ENCODE peak calls at places on chromosomes 4 and X, in six cellular contexts. T, B, P, U, C and M are unnamed samples.

GRCh38 chrX:138946941-138947340 is 235.4 kb upstream of the FGF13 start:
- DNase-seq in P (no peak), T (no peak), B (no peak), C (no peak), U (peak), M (no peak)

GRCh38 chr4:30996841-30997240 is 276.7 kb downstream of the PCDH7 start:
- DNase-seq in B (no peak), U (no peak), C (no peak), T (no peak), P (no peak), M (no peak)

GRCh38 chr4:142379277-142380051 is 466.6 kb downstream of the INPP4B start:
- DNase-seq in T (no peak), P (peak), B (peak), C (no peak), U (peak), M (no peak)

GRCh38 chr4:23888421-23889319 is 1.2 kb downstream of the PPARGC1A start:
- DNase-seq in C (no peak), T (no peak), U (peak), B (no peak), P (peak), M (no peak)

GRCh38 chr4:18322111-18322510 is 300.6 kb upstream of the LCORL start:
- DNase-seq in C (no peak), U (no peak), T (no peak), B (no peak), P (no peak), M (no peak)

GRCh38 chr4:9820343-9820742 is 38.9 kb downstream of the DRD5 start:
- DNase-seq in C (no peak), B (no peak), P (no peak), T (no peak), U (no peak), M (no peak)

GRCh38 chr4:71130827-71131603 is 137.6 kb downstream of the DCK start:
- DNase-seq in B (peak), C (no peak), P (peak), U (peak), T (no peak), M (no peak)

GRCh38 chr4:90580271-90580825 is 453.2 kb downstream of the CCSER1 start:
- DNase-seq in T (no peak), C (no peak), P (no peak), U (no peak), B (no peak), M (no peak)

GRCh38 chr4:41542526-41543270 is 4.7 kb downstream of the LIMCH1 start:
- DNase-seq in U (peak), P (no peak), T (no peak), B (no peak), C (no peak), M (no peak)

DNA sequence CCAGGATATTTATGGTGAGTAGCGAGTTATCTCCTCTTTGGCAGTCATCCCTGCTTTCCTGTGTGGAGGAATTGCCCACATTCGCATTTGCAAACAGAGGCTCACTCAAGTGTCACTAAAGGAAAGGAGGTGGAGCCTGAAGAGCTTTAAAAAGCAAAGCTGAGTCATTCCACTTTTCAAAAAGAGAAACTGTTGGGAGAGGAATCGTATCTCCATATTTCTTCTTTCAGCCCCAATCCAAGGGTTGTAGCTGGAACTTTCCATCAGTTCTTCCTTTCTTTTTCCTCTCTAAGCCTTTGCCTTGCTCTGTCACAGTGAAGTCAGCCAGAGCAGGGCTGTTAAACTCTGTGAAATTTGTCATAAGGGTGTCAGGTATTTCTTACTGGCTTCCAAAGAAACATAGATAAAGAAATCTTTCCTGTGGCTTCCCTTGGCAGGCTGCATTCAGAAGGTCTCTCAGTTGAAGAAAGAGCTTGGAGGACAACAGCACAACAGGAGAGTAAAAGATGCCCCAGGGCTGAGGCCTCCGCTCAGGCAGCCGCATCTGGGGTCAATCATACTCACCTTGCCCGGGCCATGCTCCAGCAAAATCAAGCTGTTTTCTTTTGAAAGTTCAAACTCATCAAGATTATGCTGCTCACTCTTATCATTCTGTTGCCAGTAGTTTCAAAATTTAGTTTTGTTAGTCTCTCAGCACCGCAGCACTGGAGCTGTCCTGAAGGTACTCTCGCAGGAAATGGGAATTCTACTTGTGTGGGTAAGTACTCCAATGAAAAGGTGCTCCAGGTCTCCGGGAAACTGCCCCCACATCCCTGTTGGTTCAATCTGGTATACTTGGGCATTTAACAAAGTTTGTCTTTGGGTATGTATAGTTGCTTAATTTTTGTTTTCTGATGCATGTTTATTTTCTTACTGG is at the start of gene EGF:
- DNase-seq in C (no peak), P (peak), B (no peak), T (no peak), U (peak), M (no peak)
- H3K4me3 ChIP-seq in C (no peak), P (no peak), B (no peak), T (no peak), U (no peak), M (no peak)

DNA sequence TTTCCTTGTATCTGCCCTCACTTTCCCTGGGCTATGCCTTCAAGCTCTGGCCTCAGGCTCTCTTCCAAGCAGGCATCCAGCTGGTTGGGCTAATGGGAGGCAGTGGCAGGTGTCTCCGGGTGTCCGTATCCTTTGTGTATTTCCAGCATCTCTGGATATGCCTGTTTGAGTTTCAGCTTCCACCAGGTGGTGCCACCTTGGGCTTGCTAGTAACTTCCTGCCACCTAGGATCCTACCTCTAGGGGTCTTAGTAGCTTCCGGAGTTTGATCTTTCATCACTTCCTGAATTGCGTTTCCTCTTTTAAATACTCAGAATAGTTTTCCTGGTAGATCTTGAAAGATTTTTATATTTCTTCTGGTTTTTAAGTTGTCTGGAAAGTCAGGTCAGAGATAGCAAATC is 23.2 kb upstream of the ANOS1 start:
- DNase-seq in U (no peak), B (no peak), P (no peak), T (no peak), C (no peak), M (no peak)
- H3K4me3 ChIP-seq in U (no peak), B (no peak), P (no peak), T (no peak), C (no peak), M (no peak)

GRCh38 chr4:138875886-138876608 is 139.5 kb upstream of the NOCT start:
- DNase-seq in B (peak), T (no peak), C (no peak), P (peak), U (peak), M (no peak)
- H3K4me3 ChIP-seq in B (no peak), T (no peak), C (no peak), P (no peak), U (no peak), M (no peak)

GRCh38 chr4:75512336-75513211 is 1.6 kb downstream of the RCHY1 start:
- DNase-seq in T (no peak), P (peak), C (no peak), B (no peak), U (peak), M (peak)

GRCh38 chr4:75513529-75514130 is 573 bp downstream of the RCHY1 start:
- DNase-seq in U (peak), B (no peak), C (no peak), T (no peak), P (peak), M (no peak)

GRCh38 chr4:75514131-75514948 is at the start of the genes RCHY1 and THAP6:
- DNase-seq in P (peak), C (peak), T (peak), B (peak), U (peak), M (peak)

GRCh38 chr4:75514949-75515612 is 808 bp downstream of the THAP6 start:
- DNase-seq in T (no peak), P (no peak), U (no peak), C (no peak), B (no peak), M (no peak)

GRCh38 chr4:75516144-75516543 is 1.9 kb downstream of the THAP6 start:
- DNase-seq in C (no peak), U (no peak), P (no peak), B (no peak), T (no peak), M (no peak)
- H3K4me3 ChIP-seq in C (no peak), U (no peak), P (no peak), B (no peak), T (no peak), M (no peak)

GRCh38 chrX:137427061-137427778 is 138.7 kb upstream of the ZIC3 start:
- DNase-seq in U (no peak), C (no peak), P (no peak), T (no peak), B (no peak), M (no peak)

GRCh38 chrX:137428777-137429564 is 137.0 kb upstream of the ZIC3 start:
- DNase-seq in B (no peak), T (no peak), C (no peak), P (no peak), U (no peak), M (no peak)

GRCh38 chrX:137425273-137425902 is 140.5 kb upstream of the ZIC3 start:
- DNase-seq in B (no peak), T (no peak), P (no peak), C (no peak), U (no peak), M (no peak)

GRCh38 chrX:137428251-137428661 is 137.7 kb upstream of the ZIC3 start:
- DNase-seq in P (peak), C (no peak), T (no peak), U (no peak), B (no peak), M (no peak)

GRCh38 chrX:137427813-137428212 is 138.1 kb upstream of the ZIC3 start:
- DNase-seq in T (no peak), P (peak), C (no peak), B (no peak), U (no peak), M (no peak)
- H3K4me3 ChIP-seq in T (peak), P (peak), C (peak), B (peak), U (peak), M (peak)